ENCODE peak calls at places on chromosome 4, in ten cellular contexts. M, P, W, I, S, O, R, Q, K and T are unnamed samples.

GRCh38 chr4:93827272-93827947 is 1.1 kb upstream of the ATOH1 start:
- DNase-seq in M (no peak), P (peak; percentile 8), W (no peak), I (no peak), S (no peak), O (peak; percentile 64), R (no peak), Q (no peak), K (peak; percentile 44), T (no peak)

GRCh38 chr4:94307231-94307840 is 35.3 kb downstream of the HPGDS start:
- DNase-seq in M (no peak), P (no peak), W (peak; percentile 14), I (no peak), S (no peak), O (no peak), R (no peak), Q (no peak), K (no peak), T (no peak)

GRCh38 chr4:48268956-48269860 is at the start of gene TEC:
- DNase-seq in M (no peak), P (peak; percentile 70), W (peak; percentile 49), I (no peak), S (peak; percentile 51), O (no peak), R (peak; percentile 24), Q (peak; percentile 87), K (peak; percentile 84), T (peak; percentile 83)

GRCh38 chr4:148444296-148445070 is 2.3 kb upstream of the NR3C2 start:
- DNase-seq in M (no peak), P (no peak), W (peak; percentile 34), I (no peak), S (no peak), O (peak; percentile 72), R (peak; percentile 40), Q (peak; percentile 82), K (peak; percentile 66), T (no peak)

GRCh38 chr4:147683172-147683571 is 791 bp downstream of the PRMT9 start:
- DNase-seq in M (no peak), P (peak; percentile 21), W (peak; percentile 73), I (no peak), S (no peak), O (no peak), R (peak; percentile 29), Q (no peak), K (peak; percentile 1), T (peak; percentile 21)

GRCh38 chr4:121633642-121634041 is 63.1 kb downstream of the ANXA5 start:
- DNase-seq in M (no peak), P (no peak), W (no peak), I (no peak), S (no peak), O (no peak), R (no peak), Q (no peak), K (peak; percentile 5), T (no peak)

GRCh38 chr4:128649575-128650205 is 159.8 kb upstream of the JADE1 start:
- DNase-seq in M (no peak), P (no peak), W (peak; percentile 80), I (no peak), S (no peak), O (no peak), R (no peak), Q (no peak), K (no peak), T (peak; percentile 57)

GRCh38 chr4:119337010-119337409 is 15.1 kb upstream of the FABP2 start:
- DNase-seq in M (no peak), P (no peak), W (no peak), I (no peak), S (no peak), O (no peak), R (no peak), Q (no peak), K (no peak), T (peak; percentile 65)

GRCh38 chr4:140150636-140150885 is 3.4 kb downstream of the MAML3 start:
- DNase-seq in M (no peak), P (no peak), W (no peak), I (no peak), S (peak; percentile 90), O (peak; percentile 89), R (peak; percentile 92), Q (no peak), K (no peak), T (no peak)

GRCh38 chr4:97123573-97123972 is 1019.7 kb downstream of the STPG2 start:
- DNase-seq in M (no peak), P (no peak), W (no peak), I (no peak), S (no peak), O (no peak), R (no peak), Q (no peak), K (no peak), T (no peak)

GRCh38 chr4:125624951-125625350 is 310.2 kb downstream of the FAT4 start:
- DNase-seq in M (no peak), P (no peak), W (no peak), I (no peak), S (no peak), O (no peak), R (no peak), Q (no peak), K (no peak), T (no peak)

DNA sequence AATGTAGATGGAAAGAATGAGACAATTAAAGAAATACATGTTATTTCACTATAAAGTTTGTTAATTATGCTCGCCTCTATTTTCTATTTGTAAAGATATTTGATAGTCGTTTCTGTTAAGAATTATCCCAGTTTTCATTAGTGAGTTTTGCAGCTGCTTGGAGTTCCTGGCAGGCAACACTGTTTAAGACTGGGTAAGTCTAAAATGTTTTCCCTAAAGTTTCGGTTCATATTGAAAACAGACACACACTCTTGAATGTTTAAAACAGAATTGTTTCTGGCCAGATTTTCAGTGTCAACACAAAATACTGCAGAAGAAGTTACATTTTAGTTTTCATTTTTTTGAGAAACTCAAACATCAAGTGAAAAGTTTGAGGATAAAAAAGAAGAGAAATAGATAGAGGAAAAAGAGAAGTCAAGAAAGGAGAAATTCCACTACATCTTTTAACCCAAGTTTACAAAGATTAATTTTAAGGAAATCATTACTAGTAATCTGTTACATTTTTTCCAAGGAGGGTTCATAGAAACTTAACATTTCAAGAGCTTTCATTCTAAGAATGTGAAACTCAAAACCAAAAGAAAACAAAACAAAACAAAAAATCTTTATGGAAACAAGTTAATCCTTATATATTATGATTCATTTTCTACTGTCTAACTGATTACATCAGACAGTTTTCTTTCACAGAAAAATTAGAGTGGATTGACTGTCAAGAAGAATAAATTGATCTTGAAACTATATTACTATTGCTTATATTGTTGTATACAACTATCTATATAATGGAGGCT is 305.5 kb downstream of the FAT4 start:
- DNase-seq in M (no peak), P (no peak), W (peak; percentile 2), I (no peak), S (no peak), O (no peak), R (no peak), Q (no peak), K (no peak), T (peak; percentile 48)
- H3K4me3 ChIP-seq in M (no peak overlapping the region), P (no peak overlapping the region), W (peak overlapping the region; percentile 9), I (no peak overlapping the region), S (no peak overlapping the region), O (no peak overlapping the region), R (no peak overlapping the region), Q (no peak overlapping the region), K (no peak overlapping the region), T (peak overlapping the region; percentile 31)

DNA sequence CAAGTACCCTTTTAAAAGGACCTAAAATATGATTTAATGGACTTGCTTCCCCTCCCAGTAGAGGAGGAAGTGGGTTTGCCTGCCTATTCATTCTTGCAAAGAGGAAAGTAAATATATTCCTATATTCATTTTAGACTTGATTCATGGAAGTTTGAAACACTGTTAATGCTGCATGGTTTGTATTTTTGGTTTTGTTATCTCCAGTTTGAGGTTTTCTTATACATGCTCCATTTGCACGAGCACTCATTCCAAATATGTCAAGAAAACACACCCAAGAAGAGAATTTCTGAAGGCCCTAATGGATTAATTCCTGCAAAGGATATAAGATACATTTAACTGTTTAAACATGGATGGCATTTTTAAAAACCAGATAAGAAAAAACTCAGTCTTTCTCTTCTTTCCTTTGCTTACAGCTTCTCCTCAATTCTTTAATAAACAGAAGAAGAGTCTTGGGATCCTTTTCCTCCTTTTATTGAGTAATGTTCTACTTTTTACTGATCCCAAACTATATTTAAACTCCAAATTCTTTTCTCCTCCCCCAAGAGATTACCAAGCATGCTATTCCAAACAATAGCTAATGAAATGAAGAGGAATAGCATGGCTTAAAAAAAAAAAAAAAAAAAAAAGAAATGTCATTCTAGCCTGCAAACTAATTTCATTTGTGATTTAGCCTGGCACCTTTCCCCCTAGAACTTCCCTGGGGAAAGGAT is 54.6 kb upstream of the LDB2 start:
- DNase-seq in M (no peak), P (no peak), W (no peak), I (no peak), S (no peak), O (no peak), R (no peak), Q (no peak), K (no peak), T (no peak)
- H3K4me3 ChIP-seq in M (no peak overlapping the region), P (no peak overlapping the region), W (peak overlapping the region; percentile 61), I (no peak overlapping the region), S (no peak overlapping the region), O (no peak overlapping the region), R (no peak overlapping the region), Q (no peak overlapping the region), K (no peak overlapping the region), T (no peak overlapping the region)

GRCh38 chr4:80235451-80235850 is 31.0 kb upstream of the FGF5 start:
- DNase-seq in M (no peak), P (no peak), W (peak; percentile 63), I (no peak), S (no peak), O (no peak), R (no peak), Q (no peak), K (no peak), T (peak; percentile 70)
- H3K4me3 ChIP-seq in M (no peak overlapping the region), P (no peak overlapping the region), W (no peak overlapping the region), I (no peak overlapping the region), S (no peak overlapping the region), O (no peak overlapping the region), R (no peak overlapping the region), Q (no peak overlapping the region), K (no peak overlapping the region), T (no peak overlapping the region)

DNA sequence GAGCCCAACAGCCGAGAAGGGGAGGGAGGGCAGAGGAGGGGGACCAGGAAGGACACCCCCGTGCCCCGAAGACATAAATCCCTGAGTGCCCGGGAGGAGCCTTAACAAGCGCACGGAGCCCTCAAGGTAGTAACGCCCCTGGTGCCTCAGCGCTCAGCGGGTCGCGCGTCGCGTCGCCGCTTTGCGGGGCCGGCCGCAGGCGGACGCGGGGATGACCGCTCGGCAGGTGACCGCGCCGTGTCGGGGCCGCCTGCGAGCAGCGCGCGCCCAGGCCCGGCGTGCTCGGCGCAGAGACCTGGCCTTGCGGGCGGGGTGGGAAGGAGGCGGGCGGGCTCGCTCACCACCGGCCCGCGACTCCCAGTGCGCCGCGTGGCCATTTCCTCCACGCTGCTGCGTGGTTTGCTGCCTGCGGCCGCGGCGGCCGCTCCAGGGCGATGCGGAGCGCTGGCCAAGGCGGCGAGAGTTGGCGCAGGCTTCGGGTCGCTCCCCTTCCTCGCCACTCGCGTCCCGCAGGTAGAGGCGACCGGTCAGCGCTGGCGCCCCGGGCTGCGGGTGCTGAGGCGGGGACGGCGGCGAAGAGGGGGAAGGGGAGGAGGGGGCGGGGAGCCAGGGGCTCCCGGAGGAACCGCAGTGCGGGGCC is 632 bp downstream of the CCSER1 start:
- DNase-seq in M (no peak), P (no peak), W (peak; percentile 11), I (no peak), S (no peak), O (no peak), R (no peak), Q (peak; percentile 73), K (no peak), T (no peak)
- H3K4me3 ChIP-seq in M (no peak overlapping the region), P (no peak overlapping the region), W (peak overlapping the region; percentile 53), I (peak overlapping the region; percentile 61), S (peak overlapping the region; percentile 56), O (peak overlapping the region; percentile 58), R (peak overlapping the region; percentile 75), Q (peak overlapping the region; percentile 61), K (peak overlapping the region; percentile 44), T (peak overlapping the region; percentile 28)

GRCh38 chr4:87073570-87074470 is 139.0 kb downstream of the AFF1 start:
- DNase-seq in M (peak; percentile 38), P (no peak), W (no peak), I (no peak), S (peak; percentile 52), O (peak; percentile 74), R (peak; percentile 45), Q (peak; percentile 65), K (no peak), T (no peak)
- H3K4me3 ChIP-seq in M (no peak overlapping the region), P (no peak overlapping the region), W (no peak overlapping the region), I (no peak overlapping the region), S (no peak overlapping the region), O (no peak overlapping the region), R (no peak overlapping the region), Q (no peak overlapping the region), K (no peak overlapping the region), T (no peak overlapping the region)